ENCODE peak calls at places on chromosomes 3 and 15, in four cellular contexts. K is dermis microvascular lymphatic vessel endothelial cell, D is IMR-90, Q is DMS79 treated with DMSO at 0.1 percent for 48 hours. P is an unnamed sample.

GRCh38 chr15:68650901-68651709 is 72.3 kb downstream of the CORO2B start:
- DNase-seq in D (no peak), K (peak; percentile 22), Q (no peak), P (peak; percentile 90)

GRCh38 chr3:2661078-2661477 is 449.1 kb downstream of the IL5RA start:
- DNase-seq in K (no peak), D (peak; percentile 89), Q (no peak), P (no peak)

GRCh38 chr3:55885721-55886120 is 398.6 kb upstream of the WNT5A start:
- DNase-seq in Q (no peak), K (no peak), D (peak; percentile 82), P (no peak)

GRCh38 chr3:138186803-138187295 is 252 bp upstream of the ARMC8 start:
- DNase-seq in K (no peak), Q (peak; percentile 91), D (peak; percentile 83), P (peak; percentile 92)

GRCh38 chr15:70061086-70061370 is 36.7 kb downstream of the TLE3 start:
- DNase-seq in K (no peak), D (no peak), Q (no peak), P (no peak)

GRCh38 chr3:65955792-65956477 is 82.8 kb downstream of the MAGI1 start:
- DNase-seq in K (no peak), D (peak; percentile 88), Q (no peak), P (no peak)

GRCh38 chr3:196563721-196564225 is 4.6 kb downstream of the WDR53 start:
- DNase-seq in Q (no peak), K (peak; percentile 76), D (peak; percentile 34), P (no peak)

GRCh38 chr3:50483374-50483773 is 20.1 kb downstream of the CACNA2D2 start:
- DNase-seq in Q (peak; percentile 45), K (no peak), D (no peak), P (no peak)

P was measured in islet precursor cell.